ENCODE peak calls at places on chromosomes 12 and 14, in four cellular contexts. One of them, this sample, is unnamed.

GRCh38 chr12:67068204-67068731 is 200.9 kb upstream of the CAND1 start:
- DNase-seq in HCT116: no peak
- DNase-seq in neural progenitor cell: peak; percentile 74
- DNase-seq in SK-N-SH: peak; percentile 11
- DNase-seq in this sample: peak; percentile 17

GRCh38 chr14:64417042-64417770 is 29.1 kb downstream of the MTHFD1 start:
- DNase-seq in HCT116: no peak
- DNase-seq in neural progenitor cell: no peak
- DNase-seq in SK-N-SH: no peak
- DNase-seq in this sample: peak; percentile 15

GRCh38 chr14:33369972-33370371 is 431.3 kb downstream of the NPAS3 start:
- DNase-seq in HCT116: no peak
- DNase-seq in neural progenitor cell: no peak
- DNase-seq in SK-N-SH: no peak
- DNase-seq in this sample: no peak

GRCh38 chr14:44316647-44317432 is 190.2 kb downstream of the FSCB start:
- DNase-seq in HCT116: peak; percentile 86
- DNase-seq in neural progenitor cell: no peak
- DNase-seq in SK-N-SH: no peak
- DNase-seq in this sample: peak; percentile 98

GRCh38 chr12:77032406-77032805 is 33.0 kb downstream of the E2F7 start:
- DNase-seq in HCT116: no peak
- DNase-seq in neural progenitor cell: no peak
- DNase-seq in SK-N-SH: no peak
- DNase-seq in this sample: peak; percentile 55

GRCh38 chr14:76348898-76349297 is 27.0 kb upstream of the ESRRB start:
- DNase-seq in HCT116: peak; percentile 74
- DNase-seq in neural progenitor cell: peak; percentile 60
- DNase-seq in SK-N-SH: peak; percentile 55
- DNase-seq in this sample: peak; percentile 47

GRCh38 chr12:77053259-77053658 is 12.1 kb downstream of the E2F7 start:
- DNase-seq in HCT116: no peak
- DNase-seq in neural progenitor cell: no peak
- DNase-seq in SK-N-SH: no peak
- DNase-seq in this sample: no peak

GRCh38 chr12:106300761-106301160 is 1.8 kb upstream of the TCP11L2 start:
- DNase-seq in HCT116: no peak
- DNase-seq in neural progenitor cell: no peak
- DNase-seq in SK-N-SH: no peak
- DNase-seq in this sample: peak; percentile 37

GRCh38 chr14:68219407-68219806 is 399.8 kb downstream of the RAD51B start:
- DNase-seq in HCT116: no peak
- DNase-seq in neural progenitor cell: peak; percentile 15
- DNase-seq in SK-N-SH: no peak
- DNase-seq in this sample: no peak

GRCh38 chr12:47408171-47408871 is 297.5 kb downstream of the RPAP3 start:
- DNase-seq in HCT116: peak; percentile 19
- DNase-seq in neural progenitor cell: peak; percentile 39
- DNase-seq in SK-N-SH: no peak
- DNase-seq in this sample: peak; percentile 83

GRCh38 chr12:106147956-106148355 is 9.2 kb upstream of the NUAK1 start:
- DNase-seq in HCT116: no peak
- DNase-seq in neural progenitor cell: no peak
- DNase-seq in SK-N-SH: peak; percentile 83
- DNase-seq in this sample: no peak

GRCh38 chr14:32331227-32331597 is 2.1 kb downstream of the AKAP6 start:
- DNase-seq in HCT116: no peak
- DNase-seq in neural progenitor cell: peak; percentile 75
- DNase-seq in SK-N-SH: no peak
- DNase-seq in this sample: no peak

GRCh38 chr14:64554551-64554950 is 4.8 kb downstream of the PPP1R36 start:
- DNase-seq in HCT116: no peak
- DNase-seq in neural progenitor cell: no peak
- DNase-seq in SK-N-SH: no peak
- DNase-seq in this sample: no peak

GRCh38 chr14:69626132-69626500 is 14.7 kb downstream of the SUSD6 start:
- DNase-seq in HCT116: no peak
- DNase-seq in neural progenitor cell: no peak
- DNase-seq in SK-N-SH: no peak
- DNase-seq in this sample: no peak

GRCh38 chr14:104445086-104445485 is 134.5 kb upstream of the C14orf180 start:
- DNase-seq in HCT116: no peak
- DNase-seq in neural progenitor cell: no peak
- DNase-seq in SK-N-SH: no peak
- DNase-seq in this sample: no peak

GRCh38 chr12:121794532-121795028 is 1.1 kb upstream of the RHOF start:
- DNase-seq in HCT116: no peak
- DNase-seq in neural progenitor cell: no peak
- DNase-seq in SK-N-SH: peak; percentile 58
- DNase-seq in this sample: no peak

GRCh38 chr12:47947273-47947672 is 16.1 kb upstream of the TMEM106C start:
- DNase-seq in HCT116: no peak
- DNase-seq in neural progenitor cell: no peak
- DNase-seq in SK-N-SH: no peak
- DNase-seq in this sample: no peak

GRCh38 chr12:106696861-106697417 is 77.5 kb upstream of the RIC8B start:
- DNase-seq in HCT116: no peak
- DNase-seq in neural progenitor cell: no peak
- DNase-seq in SK-N-SH: peak; percentile 42
- DNase-seq in this sample: no peak

GRCh38 chr12:121858662-121859572 is at the start of gene HPD:
- DNase-seq in HCT116: no peak
- DNase-seq in neural progenitor cell: peak; percentile 41
- DNase-seq in SK-N-SH: no peak
- DNase-seq in this sample: peak; percentile 77

GRCh38 chr12:106573239-106573638 is 9.6 kb upstream of the RFX4 start:
- DNase-seq in HCT116: no peak
- DNase-seq in neural progenitor cell: no peak
- DNase-seq in SK-N-SH: no peak
- DNase-seq in this sample: no peak

GRCh38 chr14:65879218-65880009 is 466.9 kb downstream of the FUT8 start:
- DNase-seq in HCT116: peak; percentile 7
- DNase-seq in neural progenitor cell: no peak
- DNase-seq in SK-N-SH: no peak
- DNase-seq in this sample: peak; percentile 91

GRCh38 chr12:11697670-11698387 is 48.4 kb downstream of the ETV6 start:
- DNase-seq in HCT116: no peak
- DNase-seq in neural progenitor cell: no peak
- DNase-seq in SK-N-SH: no peak
- DNase-seq in this sample: peak; percentile 43

GRCh38 chr12:6367065-6367968 is 8.0 kb downstream of the SCNN1A start:
- DNase-seq in HCT116: no peak
- DNase-seq in neural progenitor cell: no peak
- DNase-seq in SK-N-SH: peak; percentile 55
- DNase-seq in this sample: peak; percentile 36

GRCh38 chr12:95258146-95258545 is 40.5 kb downstream of the VEZT start:
- DNase-seq in HCT116: no peak
- DNase-seq in neural progenitor cell: no peak
- DNase-seq in SK-N-SH: no peak
- DNase-seq in this sample: peak; percentile 49

GRCh38 chr14:68695326-68695768 is 97.5 kb downstream of the ZFP36L1 start:
- DNase-seq in HCT116: peak; percentile 91
- DNase-seq in neural progenitor cell: no peak
- DNase-seq in SK-N-SH: no peak
- DNase-seq in this sample: peak; percentile 99

GRCh38 chr12:43113153-43113552 is 438.9 kb downstream of the ADAMTS20 start:
- DNase-seq in HCT116: no peak
- DNase-seq in neural progenitor cell: no peak
- DNase-seq in SK-N-SH: peak; percentile 1
- DNase-seq in this sample: no peak

GRCh38 chr14:80447396-80447795 is 236.1 kb upstream of the DIO2 start:
- DNase-seq in HCT116: no peak
- DNase-seq in neural progenitor cell: no peak
- DNase-seq in SK-N-SH: no peak
- DNase-seq in this sample: peak; percentile 13

GRCh38 chr12:114406326-114407033 is 536 bp upstream of the TBX5 start:
- DNase-seq in HCT116: no peak
- DNase-seq in neural progenitor cell: peak; percentile 66
- DNase-seq in SK-N-SH: no peak
- DNase-seq in this sample: no peak

GRCh38 chr12:114408415-114408814 is 2.5 kb upstream of the TBX5 start:
- DNase-seq in HCT116: no peak
- DNase-seq in neural progenitor cell: no peak
- DNase-seq in SK-N-SH: no peak
- DNase-seq in this sample: no peak

GRCh38 chr12:114407566-114408411 is 1.8 kb upstream of the TBX5 start:
- DNase-seq in HCT116: no peak
- DNase-seq in neural progenitor cell: no peak
- DNase-seq in SK-N-SH: no peak
- DNase-seq in this sample: no peak

GRCh38 chr12:114405449-114406271 is at the start of gene TBX5:
- DNase-seq in HCT116: no peak
- DNase-seq in neural progenitor cell: peak; percentile 82
- DNase-seq in SK-N-SH: no peak
- DNase-seq in this sample: no peak

DNA sequence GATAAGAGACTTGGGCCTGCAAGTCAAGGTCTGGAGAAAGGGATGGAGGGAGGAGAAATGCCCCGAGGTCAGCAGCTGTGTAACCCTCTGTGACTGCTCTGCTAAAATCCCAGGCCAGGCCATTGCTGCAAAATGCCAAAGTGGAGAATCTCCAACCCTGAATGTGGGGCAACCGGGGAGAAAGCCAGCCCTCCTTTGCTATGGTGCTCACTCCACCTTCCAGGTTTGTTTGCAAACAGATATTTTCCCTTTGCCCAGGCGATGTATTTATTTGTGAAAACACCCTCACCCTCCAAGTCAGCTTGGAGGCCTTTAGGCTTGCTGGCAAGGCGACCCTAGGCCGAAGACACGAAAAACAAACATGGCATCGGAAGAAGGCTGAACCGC is 1.1 kb upstream of the TBX5 start:
- DNase-seq in HCT116: no peak
- DNase-seq in neural progenitor cell: no peak
- DNase-seq in SK-N-SH: no peak
- DNase-seq in this sample: no peak
- H3K4me1 ChIP-seq in HCT116: no peaks in the 10 kb centered on the region
- H3K4me1 ChIP-seq in neural progenitor cell: peaks cover 7% of the 10 kb centered on the region
- H3K4me1 ChIP-seq in SK-N-SH: no peaks in the 10 kb centered on the region
- H3K4me1 ChIP-seq in this sample: no peaks in the 10 kb centered on the region

GRCh38 chr12:113305281-113305856 is 29.5 kb downstream of the SLC8B1 start:
- DNase-seq in HCT116: no peak
- DNase-seq in neural progenitor cell: no peak
- DNase-seq in SK-N-SH: no peak
- DNase-seq in this sample: no peak

GRCh38 chr12:113314121-113314529 is 20.8 kb downstream of the SLC8B1 start:
- DNase-seq in HCT116: no peak
- DNase-seq in neural progenitor cell: no peak
- DNase-seq in SK-N-SH: no peak
- DNase-seq in this sample: no peak

GRCh38 chr12:113306382-113306781 is 28.5 kb downstream of the SLC8B1 start:
- DNase-seq in HCT116: no peak
- DNase-seq in neural progenitor cell: no peak
- DNase-seq in SK-N-SH: no peak
- DNase-seq in this sample: peak; percentile 68

GRCh38 chr12:113315358-113315757 is 19.6 kb downstream of the SLC8B1 start:
- DNase-seq in HCT116: no peak
- DNase-seq in neural progenitor cell: no peak
- DNase-seq in SK-N-SH: no peak
- DNase-seq in this sample: no peak

DNA sequence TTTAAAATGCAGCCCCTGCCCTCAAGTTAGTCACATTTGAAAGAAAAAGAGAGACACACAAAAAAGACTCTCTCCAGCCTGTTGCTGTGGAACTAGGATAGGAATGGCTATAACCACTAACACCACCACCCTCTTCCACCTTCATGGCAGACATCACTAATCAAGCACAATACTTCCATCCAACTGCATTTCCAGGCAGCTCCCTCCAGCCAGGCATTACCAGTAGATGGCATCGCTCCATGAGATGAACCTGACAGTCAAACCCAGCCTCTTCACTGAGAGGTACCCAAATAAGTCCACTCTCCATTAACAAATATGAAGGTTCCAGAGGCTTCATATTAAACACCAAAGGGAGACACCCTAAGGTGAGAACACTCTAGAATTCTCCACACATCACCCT is 24.4 kb downstream of the SLC8B1 start:
- DNase-seq in HCT116: no peak
- DNase-seq in neural progenitor cell: no peak
- DNase-seq in SK-N-SH: no peak
- DNase-seq in this sample: peak; percentile 51
- TF ChIP-seq EZH2phosphoT487 in HCT116: no peak
- TF ChIP-seq EZH2phosphoT487 in neural progenitor cell: no peak
- TF ChIP-seq EZH2phosphoT487 in SK-N-SH: no peak
- TF ChIP-seq EZH2phosphoT487 in this sample: no peak

GRCh38 chr14:35637269-35637668 is 103.3 kb downstream of the INSM2 start:
- DNase-seq in HCT116: no peak
- DNase-seq in neural progenitor cell: no peak
- DNase-seq in SK-N-SH: no peak
- DNase-seq in this sample: no peak
- H3K4me1 ChIP-seq in HCT116: no peaks in the 10 kb centered on the region
- H3K4me1 ChIP-seq in neural progenitor cell: peaks cover 1% of the 10 kb centered on the region
- H3K4me1 ChIP-seq in SK-N-SH: no peaks in the 10 kb centered on the region
- H3K4me1 ChIP-seq in this sample: no peaks in the 10 kb centered on the region

GRCh38 chr12:32362892-32363291 is 36.5 kb upstream of the FGD4 start:
- DNase-seq in HCT116: no peak
- DNase-seq in neural progenitor cell: no peak
- DNase-seq in SK-N-SH: no peak
- DNase-seq in this sample: no peak

GRCh38 chr12:32353540-32353939 is 45.8 kb upstream of the FGD4 start:
- DNase-seq in HCT116: no peak
- DNase-seq in neural progenitor cell: no peak
- DNase-seq in SK-N-SH: no peak
- DNase-seq in this sample: no peak

DNA sequence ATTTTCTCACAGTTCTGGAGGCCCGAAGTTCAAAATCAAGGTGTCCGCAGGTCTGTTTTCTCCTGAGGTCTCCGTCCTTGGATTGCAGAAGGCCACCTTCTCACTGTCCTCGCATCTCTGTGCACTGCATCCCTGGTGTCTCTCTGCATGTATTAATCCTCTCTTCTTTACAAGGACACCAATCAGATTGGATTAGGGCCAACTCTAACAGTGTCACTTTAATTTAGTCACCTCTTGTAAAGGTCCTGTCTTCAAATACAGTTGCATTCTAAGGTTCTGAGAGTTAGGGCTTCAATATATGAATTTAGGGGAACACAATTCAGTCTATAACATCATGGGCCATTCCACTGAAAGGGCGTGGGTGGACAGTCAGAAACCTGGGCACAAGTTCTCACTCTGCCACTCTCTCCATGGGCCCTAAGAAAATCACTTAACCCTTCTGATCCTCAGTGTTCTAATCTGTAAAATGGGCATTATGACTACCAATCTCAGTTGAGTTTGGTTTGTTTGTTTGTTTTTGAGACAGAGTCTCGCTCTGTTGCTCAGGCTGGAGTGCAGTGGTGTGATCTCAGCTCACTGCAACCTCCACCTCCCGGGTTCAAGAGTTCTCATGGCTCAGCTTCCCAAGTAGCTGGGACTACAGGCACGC is 41.6 kb upstream of the FGD4 start:
- DNase-seq in HCT116: no peak
- DNase-seq in neural progenitor cell: no peak
- DNase-seq in SK-N-SH: no peak
- DNase-seq in this sample: no peak
- TF ChIP-seq EZH2phosphoT487 in HCT116: no peak
- TF ChIP-seq EZH2phosphoT487 in neural progenitor cell: no peak
- TF ChIP-seq EZH2phosphoT487 in SK-N-SH: no peak
- TF ChIP-seq EZH2phosphoT487 in this sample: no peak